ENCODE peak calls at places on chromosomes 6 and 20, in nine cellular contexts. One of them, this sample, is unnamed.
A peak's percentile ranks its signal among the peaks of the same experiment; 100 is the strongest.

GRCh38 chr6:19949155-19949554 is 112.0 kb downstream of the ID4 start:
- DNase-seq in OCI-LY7: no peak
- DNase-seq in GM23248: no peak
- DNase-seq in GM23338: no peak
- DNase-seq in MM.1S: no peak
- DNase-seq in hepatocyte: no peak
- DNase-seq in HCT116: no peak
- DNase-seq in PC-3: no peak
- DNase-seq in SK-N-SH: no peak
- DNase-seq in this sample: no peak

GRCh38 chr6:71727632-71728294 is 158.6 kb upstream of the RIMS1 start:
- DNase-seq in OCI-LY7: peak; percentile 4
- DNase-seq in GM23248: peak; percentile 57
- DNase-seq in GM23338: no peak
- DNase-seq in MM.1S: no peak
- DNase-seq in hepatocyte: no peak
- DNase-seq in HCT116: no peak
- DNase-seq in PC-3: no peak
- DNase-seq in SK-N-SH: no peak
- DNase-seq in this sample: no peak

GRCh38 chr6:8047466-8048292 is 16.5 kb downstream of the BLOC1S5 start:
- DNase-seq in OCI-LY7: no peak
- DNase-seq in GM23248: peak; percentile 50
- DNase-seq in GM23338: no peak
- DNase-seq in MM.1S: no peak
- DNase-seq in hepatocyte: no peak
- DNase-seq in HCT116: no peak
- DNase-seq in PC-3: peak; percentile 75
- DNase-seq in SK-N-SH: no peak
- DNase-seq in this sample: peak; percentile 46

GRCh38 chr6:50819906-50820589 is 1.4 kb downstream of the TFAP2B start:
- DNase-seq in OCI-LY7: no peak
- DNase-seq in GM23248: peak; percentile 8
- DNase-seq in GM23338: peak; percentile 71
- DNase-seq in MM.1S: no peak
- DNase-seq in hepatocyte: no peak
- DNase-seq in HCT116: no peak
- DNase-seq in PC-3: no peak
- DNase-seq in SK-N-SH: no peak
- DNase-seq in this sample: peak; percentile 61

GRCh38 chr6:77650098-77650663 is 2.7 kb upstream of the MEI4 start:
- DNase-seq in OCI-LY7: no peak
- DNase-seq in GM23248: no peak
- DNase-seq in GM23338: peak; percentile 96
- DNase-seq in MM.1S: peak; percentile 37
- DNase-seq in hepatocyte: peak; percentile 69
- DNase-seq in HCT116: no peak
- DNase-seq in PC-3: no peak
- DNase-seq in SK-N-SH: peak; percentile 20
- DNase-seq in this sample: peak; percentile 93

GRCh38 chr20:36606171-36607116 is 865 bp downstream of the RAB5IF start:
- DNase-seq in OCI-LY7: peak; percentile 17
- DNase-seq in GM23248: peak; percentile 65
- DNase-seq in GM23338: peak; percentile 58
- DNase-seq in MM.1S: peak; percentile 39
- DNase-seq in hepatocyte: peak; percentile 70
- DNase-seq in HCT116: no peak
- DNase-seq in PC-3: peak; percentile 32
- DNase-seq in SK-N-SH: no peak
- DNase-seq in this sample: peak; percentile 46

GRCh38 chr6:156992396-156992795 is 215.2 kb downstream of the ARID1B start:
- DNase-seq in OCI-LY7: no peak
- DNase-seq in GM23248: no peak
- DNase-seq in GM23338: no peak
- DNase-seq in MM.1S: no peak
- DNase-seq in hepatocyte: no peak
- DNase-seq in HCT116: no peak
- DNase-seq in PC-3: no peak
- DNase-seq in SK-N-SH: peak; percentile 67
- DNase-seq in this sample: no peak

GRCh38 chr6:34961082-34961481 is 72.0 kb downstream of the ANKS1A start:
- DNase-seq in OCI-LY7: no peak
- DNase-seq in GM23248: no peak
- DNase-seq in GM23338: no peak
- DNase-seq in MM.1S: no peak
- DNase-seq in hepatocyte: no peak
- DNase-seq in HCT116: no peak
- DNase-seq in PC-3: no peak
- DNase-seq in SK-N-SH: no peak
- DNase-seq in this sample: no peak

GRCh38 chr6:4272996-4273395 is 137.6 kb upstream of the ECI2 start:
- DNase-seq in OCI-LY7: no peak
- DNase-seq in GM23248: peak; percentile 32
- DNase-seq in GM23338: no peak
- DNase-seq in MM.1S: no peak
- DNase-seq in hepatocyte: no peak
- DNase-seq in HCT116: no peak
- DNase-seq in PC-3: no peak
- DNase-seq in SK-N-SH: no peak
- DNase-seq in this sample: no peak

DNA sequence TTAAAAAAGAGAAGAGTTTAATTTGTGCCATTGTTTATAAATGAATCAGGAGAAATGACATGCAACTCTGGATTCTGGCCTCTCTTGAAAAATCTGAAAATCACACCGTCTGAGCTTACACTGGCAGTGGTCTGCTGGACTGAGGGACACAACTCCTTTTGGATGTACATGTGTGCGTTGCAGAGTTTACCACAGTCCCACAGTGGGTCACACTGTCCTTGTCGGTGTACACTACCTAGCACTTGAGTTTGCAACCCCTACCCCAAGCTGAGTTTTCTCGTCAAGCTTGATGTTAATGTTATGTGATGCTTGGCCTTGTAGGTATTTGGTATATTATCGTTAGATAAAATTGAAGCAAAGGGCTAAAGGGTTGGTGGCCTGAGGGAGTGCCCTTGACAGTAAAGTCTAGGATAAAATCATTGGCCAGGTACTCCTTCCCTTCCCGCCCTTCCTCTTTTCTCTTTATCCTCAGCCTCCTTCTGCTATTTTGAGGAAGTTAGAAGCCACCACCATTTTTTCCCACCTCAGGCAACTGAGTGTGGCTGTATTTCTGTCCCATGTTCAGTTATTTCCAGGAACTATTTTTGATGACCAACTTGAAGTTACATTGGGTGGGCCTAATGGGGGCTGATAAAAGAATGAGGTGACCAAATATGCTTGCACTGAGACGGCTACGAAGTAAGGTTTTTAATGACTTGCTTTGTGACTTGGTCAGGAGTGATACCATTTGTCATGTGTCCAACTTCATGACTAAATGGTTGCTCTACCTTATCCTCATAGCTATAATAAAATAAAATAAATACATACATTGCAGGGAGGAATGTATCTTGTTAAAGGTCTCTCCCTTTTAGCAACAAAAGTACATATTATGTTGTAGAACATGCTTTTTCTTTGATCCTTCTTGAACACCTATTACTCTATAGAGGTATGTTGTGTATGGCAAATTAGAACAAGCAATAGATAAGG is 11.8 kb downstream of the PTPN1 start:
- DNase-seq in OCI-LY7: no peak
- DNase-seq in GM23248: peak; percentile 39
- DNase-seq in GM23338: no peak
- DNase-seq in MM.1S: no peak
- DNase-seq in hepatocyte: no peak
- DNase-seq in HCT116: no peak
- DNase-seq in PC-3: no peak
- DNase-seq in SK-N-SH: no peak
- DNase-seq in this sample: no peak
- H3K4me2 ChIP-seq in OCI-LY7: no peak overlapping the region
- H3K4me2 ChIP-seq in GM23248: peak overlapping the region; percentile 53
- H3K4me2 ChIP-seq in GM23338: no peak overlapping the region
- H3K4me2 ChIP-seq in MM.1S: no peak overlapping the region
- H3K4me2 ChIP-seq in hepatocyte: no peak overlapping the region
- H3K4me2 ChIP-seq in HCT116: no peak overlapping the region
- H3K4me2 ChIP-seq in PC-3: no peak overlapping the region
- H3K4me2 ChIP-seq in SK-N-SH: peak overlapping the region; percentile 29
- H3K4me2 ChIP-seq in this sample: no peak overlapping the region

DNA sequence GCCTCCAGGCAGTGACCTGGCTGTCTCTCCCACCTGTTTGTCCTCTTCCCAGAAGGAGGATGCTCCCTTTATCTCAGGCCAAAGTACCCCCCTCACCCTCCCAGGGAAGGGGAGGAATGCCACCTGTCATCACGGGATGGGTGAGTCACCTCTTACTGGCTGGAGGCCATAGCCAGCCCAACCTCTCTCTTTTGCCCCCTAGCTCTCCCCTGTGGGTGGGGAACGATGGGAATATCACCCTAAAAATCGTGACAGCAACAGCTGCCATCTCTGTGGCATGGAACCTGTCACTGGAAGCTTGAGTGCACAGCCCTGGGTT is 137.5 kb upstream of the PTPN1 start:
- DNase-seq in OCI-LY7: no peak
- DNase-seq in GM23248: no peak
- DNase-seq in GM23338: no peak
- DNase-seq in MM.1S: no peak
- DNase-seq in hepatocyte: peak; percentile 45
- DNase-seq in HCT116: no peak
- DNase-seq in PC-3: peak; percentile 78
- DNase-seq in SK-N-SH: no peak
- DNase-seq in this sample: no peak
- TF ChIP-seq EZH2phosphoT487 in OCI-LY7: no peak
- TF ChIP-seq EZH2phosphoT487 in GM23248: no peak
- TF ChIP-seq EZH2phosphoT487 in GM23338: no peak
- TF ChIP-seq EZH2phosphoT487 in MM.1S: no peak
- TF ChIP-seq EZH2phosphoT487 in hepatocyte: no peak
- TF ChIP-seq EZH2phosphoT487 in HCT116: no peak
- TF ChIP-seq EZH2phosphoT487 in PC-3: no peak
- TF ChIP-seq EZH2phosphoT487 in SK-N-SH: no peak
- TF ChIP-seq EZH2phosphoT487 in this sample: no peak

DNA sequence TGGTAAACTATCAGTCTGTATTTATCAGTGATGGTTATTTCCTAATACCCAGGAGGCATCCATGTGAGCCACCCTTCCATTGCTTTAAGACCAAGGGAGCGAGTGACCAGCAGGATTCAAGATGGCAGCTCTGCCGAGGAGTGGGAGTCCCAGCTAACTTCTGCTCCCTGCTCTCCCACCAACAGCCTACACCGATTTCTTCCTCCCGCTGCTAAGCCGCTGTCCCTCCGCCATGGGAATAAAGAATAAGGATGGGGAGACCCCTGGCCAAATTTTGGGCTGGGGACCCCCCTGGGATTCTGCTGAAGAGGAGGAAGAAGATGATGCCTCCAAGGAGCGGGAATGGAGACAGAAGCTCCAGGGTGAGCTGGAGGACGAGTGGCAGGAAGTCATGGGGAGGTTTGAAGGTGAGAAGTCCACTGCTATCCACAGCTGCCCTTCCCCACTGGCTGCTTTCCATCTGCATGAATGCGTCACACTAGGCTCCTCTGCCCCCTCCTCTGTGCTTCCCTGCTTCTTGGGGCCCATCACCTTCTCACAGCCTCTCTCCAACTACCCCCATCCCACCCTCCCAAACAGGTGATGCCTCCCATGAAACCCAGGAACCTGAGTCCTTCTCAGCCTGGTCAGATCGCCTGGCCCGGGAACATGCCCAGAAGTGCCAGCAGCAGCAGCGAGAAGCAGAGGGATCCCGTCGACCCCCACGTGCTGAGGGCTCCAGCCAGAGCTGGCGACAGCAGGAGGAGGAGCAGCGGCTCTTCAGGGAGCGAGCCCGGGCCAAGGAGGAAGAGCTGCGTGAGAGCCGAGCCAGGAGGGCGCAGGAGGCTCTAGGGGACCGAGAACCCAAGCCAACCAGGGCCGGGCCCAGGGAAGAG is 10.3 kb downstream of the NFKBIL1 start:
- DNase-seq in OCI-LY7: no peak
- DNase-seq in GM23248: no peak
- DNase-seq in GM23338: no peak
- DNase-seq in MM.1S: no peak
- DNase-seq in hepatocyte: no peak
- DNase-seq in HCT116: no peak
- DNase-seq in PC-3: no peak
- DNase-seq in SK-N-SH: no peak
- DNase-seq in this sample: no peak
- H3K4me2 ChIP-seq in OCI-LY7: peak overlapping the region; percentile 81
- H3K4me2 ChIP-seq in GM23248: no peak overlapping the region
- H3K4me2 ChIP-seq in GM23338: no peak overlapping the region
- H3K4me2 ChIP-seq in MM.1S: no peak overlapping the region
- H3K4me2 ChIP-seq in hepatocyte: no peak overlapping the region
- H3K4me2 ChIP-seq in HCT116: no peak overlapping the region
- H3K4me2 ChIP-seq in PC-3: no peak overlapping the region
- H3K4me2 ChIP-seq in SK-N-SH: no peak overlapping the region
- H3K4me2 ChIP-seq in this sample: no peak overlapping the region

GRCh38 chr20:34824026-34824860 is 1.2 kb downstream of the NCOA6 start:
- DNase-seq in OCI-LY7: peak; percentile 83
- DNase-seq in GM23248: peak; percentile 69
- DNase-seq in GM23338: peak; percentile 85
- DNase-seq in MM.1S: peak; percentile 92
- DNase-seq in hepatocyte: peak; percentile 81
- DNase-seq in HCT116: peak; percentile 82
- DNase-seq in PC-3: peak; percentile 85
- DNase-seq in SK-N-SH: peak; percentile 50
- DNase-seq in this sample: peak; percentile 65

GRCh38 chr20:34817801-34818200 is 7.7 kb downstream of the NCOA6 start:
- DNase-seq in OCI-LY7: no peak
- DNase-seq in GM23248: no peak
- DNase-seq in GM23338: no peak
- DNase-seq in MM.1S: no peak
- DNase-seq in hepatocyte: no peak
- DNase-seq in HCT116: no peak
- DNase-seq in PC-3: no peak
- DNase-seq in SK-N-SH: no peak
- DNase-seq in this sample: no peak

GRCh38 chr20:34817072-34817471 is 8.4 kb downstream of the NCOA6 start:
- DNase-seq in OCI-LY7: no peak
- DNase-seq in GM23248: no peak
- DNase-seq in GM23338: no peak
- DNase-seq in MM.1S: no peak
- DNase-seq in hepatocyte: no peak
- DNase-seq in HCT116: no peak
- DNase-seq in PC-3: no peak
- DNase-seq in SK-N-SH: no peak
- DNase-seq in this sample: no peak

GRCh38 chr20:34824861-34825529 is 456 bp downstream of the NCOA6 start:
- DNase-seq in OCI-LY7: peak; percentile 83
- DNase-seq in GM23248: peak; percentile 85
- DNase-seq in GM23338: peak; percentile 88
- DNase-seq in MM.1S: peak; percentile 61
- DNase-seq in hepatocyte: peak; percentile 87
- DNase-seq in HCT116: peak; percentile 2
- DNase-seq in PC-3: peak; percentile 35
- DNase-seq in SK-N-SH: peak; percentile 91
- DNase-seq in this sample: peak; percentile 89

GRCh38 chr20:34820805-34821578 is 4.5 kb downstream of the NCOA6 start:
- DNase-seq in OCI-LY7: no peak
- DNase-seq in GM23248: no peak
- DNase-seq in GM23338: no peak
- DNase-seq in MM.1S: no peak
- DNase-seq in hepatocyte: no peak
- DNase-seq in HCT116: no peak
- DNase-seq in PC-3: no peak
- DNase-seq in SK-N-SH: no peak
- DNase-seq in this sample: no peak
- TF ChIP-seq EZH2phosphoT487 in OCI-LY7: no peak
- TF ChIP-seq EZH2phosphoT487 in GM23248: no peak
- TF ChIP-seq EZH2phosphoT487 in GM23338: no peak
- TF ChIP-seq EZH2phosphoT487 in MM.1S: no peak
- TF ChIP-seq EZH2phosphoT487 in hepatocyte: no peak
- TF ChIP-seq EZH2phosphoT487 in HCT116: no peak
- TF ChIP-seq EZH2phosphoT487 in PC-3: no peak
- TF ChIP-seq EZH2phosphoT487 in SK-N-SH: no peak
- TF ChIP-seq EZH2phosphoT487 in this sample: no peak

This sample was measured in neural progenitor cell.